ENCODE peak calls at places on chromosomes 6 and 20, in four cellular contexts. One of them, this sample, is unnamed.

GRCh38 chr6:84926756-84927155 is 162.4 kb upstream of the TBX18 start:
- DNase-seq in astrocyte of the cerebellum: no peak
- DNase-seq in brain microvascular endothelial cell: peak; percentile 38
- DNase-seq in neural crest cell: no peak
- DNase-seq in this sample: no peak

GRCh38 chr6:25446815-25447569 is 167.8 kb downstream of the CARMIL1 start:
- DNase-seq in astrocyte of the cerebellum: no peak
- DNase-seq in brain microvascular endothelial cell: no peak
- DNase-seq in neural crest cell: no peak
- DNase-seq in this sample: no peak

GRCh38 chr20:11895832-11896484 is 21.7 kb upstream of the BTBD3 start:
- DNase-seq in astrocyte of the cerebellum: no peak
- DNase-seq in brain microvascular endothelial cell: no peak
- DNase-seq in neural crest cell: no peak
- DNase-seq in this sample: no peak

GRCh38 chr20:32207211-32207625 is 325 bp downstream of the PLAGL2 start:
- DNase-seq in astrocyte of the cerebellum: no peak
- DNase-seq in brain microvascular endothelial cell: no peak
- DNase-seq in neural crest cell: peak; percentile 25
- DNase-seq in this sample: no peak

GRCh38 chr6:65469650-65470049 is 237.4 kb downstream of the EYS start:
- DNase-seq in astrocyte of the cerebellum: no peak
- DNase-seq in brain microvascular endothelial cell: no peak
- DNase-seq in neural crest cell: no peak
- DNase-seq in this sample: no peak

GRCh38 chr6:17038316-17038715 is 63.5 kb upstream of the STMND1 start:
- DNase-seq in astrocyte of the cerebellum: no peak
- DNase-seq in brain microvascular endothelial cell: no peak
- DNase-seq in neural crest cell: no peak
- DNase-seq in this sample: no peak

GRCh38 chr6:73983367-73983766 is 287.4 kb downstream of the CD109 start:
- DNase-seq in astrocyte of the cerebellum: no peak
- DNase-seq in brain microvascular endothelial cell: peak; percentile 43
- DNase-seq in neural crest cell: no peak
- DNase-seq in this sample: no peak

GRCh38 chr6:95867205-95867604 is 148.6 kb upstream of the FUT9 start:
- DNase-seq in astrocyte of the cerebellum: no peak
- DNase-seq in brain microvascular endothelial cell: no peak
- DNase-seq in neural crest cell: no peak
- DNase-seq in this sample: no peak

GRCh38 chr20:60000271-60001026 is 42.2 kb downstream of the CDH26 start:
- DNase-seq in astrocyte of the cerebellum: no peak
- DNase-seq in brain microvascular endothelial cell: no peak
- DNase-seq in neural crest cell: no peak
- DNase-seq in this sample: no peak

GRCh38 chr20:49471397-49471796 is 11.1 kb downstream of the KCNB1 start:
- DNase-seq in astrocyte of the cerebellum: no peak
- DNase-seq in brain microvascular endothelial cell: no peak
- DNase-seq in neural crest cell: no peak
- DNase-seq in this sample: no peak

GRCh38 chr6:156587751-156588301 is 189.4 kb upstream of the ARID1B start:
- DNase-seq in astrocyte of the cerebellum: no peak
- DNase-seq in brain microvascular endothelial cell: no peak
- DNase-seq in neural crest cell: no peak
- DNase-seq in this sample: no peak

GRCh38 chr20:45947110-45947866 is 12.8 kb downstream of the PCIF1 start:
- DNase-seq in astrocyte of the cerebellum: no peak
- DNase-seq in brain microvascular endothelial cell: no peak
- DNase-seq in neural crest cell: no peak
- DNase-seq in this sample: no peak

GRCh38 chr6:79687759-79688158 is 56.6 kb downstream of the SH3BGRL2 start:
- DNase-seq in astrocyte of the cerebellum: no peak
- DNase-seq in brain microvascular endothelial cell: no peak
- DNase-seq in neural crest cell: no peak
- DNase-seq in this sample: no peak

GRCh38 chr20:32648761-32649615 is 24.8 kb downstream of the C20orf203 start:
- DNase-seq in astrocyte of the cerebellum: no peak
- DNase-seq in brain microvascular endothelial cell: no peak
- DNase-seq in neural crest cell: no peak
- DNase-seq in this sample: no peak

GRCh38 chr20:6533321-6533720 is 234.2 kb upstream of the BMP2 start:
- DNase-seq in astrocyte of the cerebellum: peak; percentile 88
- DNase-seq in brain microvascular endothelial cell: peak; percentile 60
- DNase-seq in neural crest cell: no peak
- DNase-seq in this sample: no peak

GRCh38 chr6:100144991-100145390 is 151.0 kb upstream of the MCHR2 start:
- DNase-seq in astrocyte of the cerebellum: no peak
- DNase-seq in brain microvascular endothelial cell: no peak
- DNase-seq in neural crest cell: no peak
- DNase-seq in this sample: no peak

GRCh38 chr20:878511-879307 is 37.4 kb downstream of the ANGPT4 start:
- DNase-seq in astrocyte of the cerebellum: peak; percentile 8
- DNase-seq in brain microvascular endothelial cell: no peak
- DNase-seq in neural crest cell: peak; percentile 64
- DNase-seq in this sample: peak; percentile 68

GRCh38 chr20:20568604-20569205 is 143.7 kb downstream of the RALGAPA2 start:
- DNase-seq in astrocyte of the cerebellum: peak; percentile 47
- DNase-seq in brain microvascular endothelial cell: peak; percentile 27
- DNase-seq in neural crest cell: peak; percentile 28
- DNase-seq in this sample: no peak
- TF ChIP-seq CTCF in astrocyte of the cerebellum: peak; percentile 76
- TF ChIP-seq CTCF in brain microvascular endothelial cell: peak; percentile 83
- TF ChIP-seq CTCF in neural crest cell: peak; percentile 94
- TF ChIP-seq CTCF in this sample: peak; percentile 92

DNA sequence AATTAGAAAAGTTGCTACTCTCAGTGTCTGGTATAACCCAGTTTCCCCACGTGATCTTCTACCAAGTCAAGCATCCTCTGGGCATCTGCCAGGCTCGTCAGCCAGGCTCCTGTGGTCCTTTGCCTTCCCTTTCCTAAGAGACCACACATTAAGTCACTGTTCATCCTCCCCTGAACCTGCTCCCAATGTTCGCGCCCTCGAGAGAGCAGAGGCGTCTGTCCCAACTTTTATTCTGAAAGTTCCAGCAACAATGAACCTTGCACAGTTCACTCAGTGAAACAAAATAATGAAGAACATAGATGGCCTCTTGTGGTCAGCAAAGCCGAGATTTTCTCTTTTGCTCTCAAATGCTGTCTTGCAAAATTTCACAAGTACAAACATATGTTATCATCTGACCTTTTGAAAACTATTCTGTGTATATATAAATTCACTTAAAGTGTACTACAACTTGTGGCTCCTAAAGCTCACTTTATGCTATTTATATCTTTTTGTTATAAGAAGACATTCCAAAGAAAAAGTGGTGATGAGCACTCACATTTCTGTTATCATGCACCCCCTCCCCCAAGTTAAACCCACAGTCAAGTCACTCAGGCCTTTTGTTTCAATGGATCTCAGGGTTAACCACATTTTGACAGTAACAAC is 39.2 kb upstream of the NHSL1 start:
- DNase-seq in astrocyte of the cerebellum: no peak
- DNase-seq in brain microvascular endothelial cell: peak; percentile 49
- DNase-seq in neural crest cell: no peak
- DNase-seq in this sample: no peak
- TF ChIP-seq CTCF in astrocyte of the cerebellum: no peak
- TF ChIP-seq CTCF in brain microvascular endothelial cell: no peak
- TF ChIP-seq CTCF in neural crest cell: no peak
- TF ChIP-seq CTCF in this sample: no peak

DNA sequence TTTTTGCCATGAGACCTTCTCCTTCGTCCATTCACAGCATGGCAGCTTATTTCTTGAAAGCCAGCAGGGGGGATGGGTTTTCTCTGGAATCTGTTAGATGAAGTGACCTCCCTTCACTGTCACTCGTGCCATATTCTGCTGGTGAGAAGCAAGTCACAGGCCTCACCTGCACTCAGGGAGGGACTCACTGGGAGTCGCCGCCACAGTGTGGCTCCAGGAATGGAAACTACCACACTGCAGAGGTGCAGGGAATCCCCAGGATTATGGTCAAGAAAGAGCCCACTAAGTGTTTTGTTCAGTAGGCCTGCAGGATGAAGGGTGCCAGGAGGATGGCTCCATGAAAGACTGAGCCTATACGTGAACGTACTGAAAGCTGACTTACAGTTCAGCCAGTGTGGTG is 161.1 kb upstream of the AKAP12 start:
- DNase-seq in astrocyte of the cerebellum: no peak
- DNase-seq in brain microvascular endothelial cell: no peak
- DNase-seq in neural crest cell: no peak
- DNase-seq in this sample: no peak
- TF ChIP-seq CTCF in astrocyte of the cerebellum: no peak
- TF ChIP-seq CTCF in brain microvascular endothelial cell: no peak
- TF ChIP-seq CTCF in neural crest cell: no peak
- TF ChIP-seq CTCF in this sample: no peak

DNA sequence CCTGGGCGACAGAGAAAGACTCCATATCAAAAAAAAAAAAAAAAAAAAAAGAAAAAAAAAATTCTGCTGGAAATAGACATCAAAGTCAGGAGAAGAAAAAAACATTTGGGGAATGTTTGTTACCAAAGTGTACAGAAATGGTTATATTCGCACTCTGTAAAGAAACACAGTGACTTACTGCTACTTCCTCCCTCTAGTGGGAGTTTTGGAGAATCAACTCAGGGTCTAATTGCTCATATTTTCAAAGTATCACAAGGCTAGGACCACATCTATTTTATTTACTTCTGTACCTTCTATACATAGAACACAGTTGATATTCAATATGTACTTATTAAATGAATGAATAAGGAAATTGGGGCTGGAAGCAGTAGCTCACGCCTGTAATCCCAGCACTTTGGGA is 24.4 kb downstream of the ARG1 start:
- DNase-seq in astrocyte of the cerebellum: no peak
- DNase-seq in brain microvascular endothelial cell: no peak
- DNase-seq in neural crest cell: no peak
- DNase-seq in this sample: no peak
- TF ChIP-seq CTCF in astrocyte of the cerebellum: peak; percentile 42
- TF ChIP-seq CTCF in brain microvascular endothelial cell: peak; percentile 31
- TF ChIP-seq CTCF in neural crest cell: peak; percentile 59
- TF ChIP-seq CTCF in this sample: peak; percentile 60

GRCh38 chr6:152932865-152933264 is 50.0 kb downstream of the FBXO5 start:
- DNase-seq in astrocyte of the cerebellum: no peak
- DNase-seq in brain microvascular endothelial cell: no peak
- DNase-seq in neural crest cell: no peak
- DNase-seq in this sample: no peak
- TF ChIP-seq CTCF in astrocyte of the cerebellum: no peak
- TF ChIP-seq CTCF in brain microvascular endothelial cell: no peak
- TF ChIP-seq CTCF in neural crest cell: no peak
- TF ChIP-seq CTCF in this sample: no peak

GRCh38 chr20:23357767-23358562 is 4.0 kb upstream of the GZF1 start:
- DNase-seq in astrocyte of the cerebellum: peak; percentile 99
- DNase-seq in brain microvascular endothelial cell: peak; percentile 100
- DNase-seq in neural crest cell: peak; percentile 97
- DNase-seq in this sample: peak; percentile 100
- TF ChIP-seq CTCF in astrocyte of the cerebellum: no peak
- TF ChIP-seq CTCF in brain microvascular endothelial cell: no peak
- TF ChIP-seq CTCF in neural crest cell: no peak
- TF ChIP-seq CTCF in this sample: peak; percentile 23

GRCh38 chr6:108145639-108146038 is 20.2 kb upstream of the NR2E1 start:
- DNase-seq in astrocyte of the cerebellum: no peak
- DNase-seq in brain microvascular endothelial cell: no peak
- DNase-seq in neural crest cell: no peak
- DNase-seq in this sample: no peak
- TF ChIP-seq CTCF in astrocyte of the cerebellum: no peak
- TF ChIP-seq CTCF in brain microvascular endothelial cell: no peak
- TF ChIP-seq CTCF in neural crest cell: peak; percentile 44
- TF ChIP-seq CTCF in this sample: peak; percentile 37

This sample was measured in progenitor cell of endocrine pancreas.